ENCODE peak calls at places on chromosomes 5 and 9, in four cellular contexts. J is GM13977, A is A172, L is BJ. T is an unnamed sample.

GRCh38 chr9:110746211-110746930 is 77.8 kb downstream of the MUSK start:
- DNase-seq in J (no peak), L (no peak), A (no peak), T (no peak)

GRCh38 chr5:79743846-79744605 is 54.4 kb downstream of the CMYA5 start:
- DNase-seq in J (no peak), L (no peak), A (no peak), T (no peak)

GRCh38 chr9:130939405-130939941 is 426 bp upstream of the FIBCD1 start:
- DNase-seq in A (no peak), L (no peak), J (peak), T (no peak)

GRCh38 chr9:71857159-71857558 is 53.8 kb downstream of the ABHD17B start:
- DNase-seq in L (no peak), A (no peak), J (no peak), T (no peak)

GRCh38 chr9:13810510-13810909 is 503.4 kb downstream of the NFIB start:
- DNase-seq in J (no peak), L (no peak), A (no peak), T (no peak)

GRCh38 chr9:72464819-72465218 is 56.6 kb upstream of the TMC1 start:
- DNase-seq in A (no peak), J (no peak), L (no peak), T (no peak)

GRCh38 chr5:62111428-62111827 is 194.6 kb upstream of the KIF2A start:
- DNase-seq in L (no peak), A (no peak), J (no peak), T (no peak)

GRCh38 chr5:149212203-149212951 is 59.3 kb upstream of the AFAP1L1 start:
- DNase-seq in L (peak), A (peak), J (no peak), T (no peak)

GRCh38 chr5:138706655-138707480 is 46.4 kb upstream of the CTNNA1 start:
- DNase-seq in L (peak), J (no peak), A (peak), T (no peak)

GRCh38 chr9:126440938-126441337 is 114.3 kb downstream of the MVB12B start:
- DNase-seq in A (no peak), L (no peak), J (no peak), T (no peak)

GRCh38 chr9:125440411-125440810 is 178.8 kb downstream of the GAPVD1 start:
- DNase-seq in A (no peak), L (no peak), J (no peak), T (no peak)

GRCh38 chr5:61805101-61805500 is 473.0 kb downstream of the ZSWIM6 start:
- DNase-seq in J (no peak), L (no peak), A (peak), T (no peak)

GRCh38 chr5:76958976-76959767 is 6.3 kb downstream of the CRHBP start:
- DNase-seq in J (no peak), L (no peak), A (peak), T (no peak)

GRCh38 chr5:44953078-44953477 is 144.3 kb downstream of the MRPS30 start:
- DNase-seq in A (no peak), J (no peak), L (no peak), T (no peak)

T was measured in ovary.